ENCODE peak calls at places on chromosome 1, in five cellular contexts. One of them, this sample, is unnamed.

GRCh38 chr1:245475961-245476522 is 321.3 kb downstream of the KIF26B start:
- DNase-seq in GM23248: peak; percentile 26
- DNase-seq in T1000: no peak
- DNase-seq in EH: no peak
- DNase-seq in activated CD8-positive, alpha-beta memory T cell treated with anti-CD3 and anti-CD28 coated beads for 24 hours: no peak
- DNase-seq in this sample: no peak

GRCh38 chr1:151945725-151946365 is 36.5 kb upstream of the THEM4 start:
- DNase-seq in EH: peak; percentile 96
- DNase-seq in T1000: peak; percentile 92
- DNase-seq in GM23248: peak; percentile 99
- DNase-seq in activated CD8-positive, alpha-beta memory T cell treated with anti-CD3 and anti-CD28 coated beads for 24 hours: peak; percentile 77
- DNase-seq in this sample: peak; percentile 99

GRCh38 chr1:183470961-183471747 is 1.1 kb upstream of the SMG7 start:
- DNase-seq in GM23248: peak; percentile 91
- DNase-seq in EH: peak; percentile 83
- DNase-seq in T1000: peak; percentile 80
- DNase-seq in activated CD8-positive, alpha-beta memory T cell treated with anti-CD3 and anti-CD28 coated beads for 24 hours: no peak
- DNase-seq in this sample: peak; percentile 86

GRCh38 chr1:91712981-91713841 is 172.7 kb downstream of the TGFBR3 start:
- DNase-seq in GM23248: peak; percentile 80
- DNase-seq in EH: peak; percentile 55
- DNase-seq in T1000: no peak
- DNase-seq in activated CD8-positive, alpha-beta memory T cell treated with anti-CD3 and anti-CD28 coated beads for 24 hours: no peak
- DNase-seq in this sample: peak; percentile 82

GRCh38 chr1:114610546-114611245 is 29.3 kb upstream of the BCAS2 start:
- DNase-seq in EH: peak; percentile 6
- DNase-seq in GM23248: peak; percentile 25
- DNase-seq in T1000: no peak
- DNase-seq in activated CD8-positive, alpha-beta memory T cell treated with anti-CD3 and anti-CD28 coated beads for 24 hours: no peak
- DNase-seq in this sample: no peak

GRCh38 chr1:54962612-54963395 is 17.6 kb upstream of the TMEM61 start:
- DNase-seq in T1000: no peak
- DNase-seq in GM23248: no peak
- DNase-seq in activated CD8-positive, alpha-beta memory T cell treated with anti-CD3 and anti-CD28 coated beads for 24 hours: no peak
- DNase-seq in EH: no peak
- DNase-seq in this sample: no peak

GRCh38 chr1:211944733-211945500 is 90.4 kb downstream of the INTS7 start:
- DNase-seq in activated CD8-positive, alpha-beta memory T cell treated with anti-CD3 and anti-CD28 coated beads for 24 hours: no peak
- DNase-seq in T1000: no peak
- DNase-seq in GM23248: no peak
- DNase-seq in EH: peak; percentile 35
- DNase-seq in this sample: peak; percentile 19

GRCh38 chr1:77900687-77901293 is 12.4 kb downstream of the NEXN start:
- DNase-seq in EH: peak; percentile 59
- DNase-seq in activated CD8-positive, alpha-beta memory T cell treated with anti-CD3 and anti-CD28 coated beads for 24 hours: no peak
- DNase-seq in T1000: no peak
- DNase-seq in GM23248: peak; percentile 60
- DNase-seq in this sample: peak; percentile 59

GRCh38 chr1:12776801-12777557 is 3.4 kb downstream of the PRAMEF12 start:
- DNase-seq in GM23248: no peak
- DNase-seq in T1000: no peak
- DNase-seq in activated CD8-positive, alpha-beta memory T cell treated with anti-CD3 and anti-CD28 coated beads for 24 hours: no peak
- DNase-seq in EH: no peak
- DNase-seq in this sample: no peak

This sample was measured in fibroblast of gingiva.